ENCODE peak calls at places on chromosomes 7 and 10, in seven cellular contexts. One of them, this sample, is unnamed.

GRCh38 chr10:67676208-67676825 is 19.7 kb downstream of the CTNNA3 start:
- DNase-seq in hippocampal formation: peak
- DNase-seq in globus pallidus: peak
- DNase-seq in NCI-H1092 treated with DMSO at 0.1 percent for 48 hours: no peak
- DNase-seq in GM06990: no peak
- DNase-seq in endothelial cell: no peak
- DNase-seq in brain microvascular endothelial cell: no peak
- DNase-seq in this sample: no peak

GRCh38 chr10:17961551-17962422 is 10.1 kb downstream of the SLC39A12 start:
- DNase-seq in hippocampal formation: no peak
- DNase-seq in globus pallidus: no peak
- DNase-seq in NCI-H1092 treated with DMSO at 0.1 percent for 48 hours: no peak
- DNase-seq in GM06990: peak
- DNase-seq in endothelial cell: no peak
- DNase-seq in brain microvascular endothelial cell: peak
- DNase-seq in this sample: peak

GRCh38 chr7:36667007-36667406 is 57.3 kb downstream of the AOAH start:
- DNase-seq in hippocampal formation: no peak
- DNase-seq in globus pallidus: no peak
- DNase-seq in NCI-H1092 treated with DMSO at 0.1 percent for 48 hours: no peak
- DNase-seq in GM06990: no peak
- DNase-seq in endothelial cell: no peak
- DNase-seq in brain microvascular endothelial cell: no peak
- DNase-seq in this sample: no peak

GRCh38 chr7:28919510-28919909 is 38.6 kb downstream of the TRIL start:
- DNase-seq in hippocampal formation: peak
- DNase-seq in globus pallidus: peak
- DNase-seq in NCI-H1092 treated with DMSO at 0.1 percent for 48 hours: no peak
- DNase-seq in GM06990: no peak
- DNase-seq in endothelial cell: no peak
- DNase-seq in brain microvascular endothelial cell: no peak
- DNase-seq in this sample: no peak

GRCh38 chr10:14200645-14201534 is 129.8 kb downstream of the FRMD4A start:
- DNase-seq in hippocampal formation: no peak
- DNase-seq in globus pallidus: no peak
- DNase-seq in NCI-H1092 treated with DMSO at 0.1 percent for 48 hours: no peak
- DNase-seq in GM06990: no peak
- DNase-seq in endothelial cell: peak
- DNase-seq in brain microvascular endothelial cell: no peak
- DNase-seq in this sample: no peak

GRCh38 chr7:141527076-141527475 is 24.1 kb upstream of the AGK start:
- DNase-seq in hippocampal formation: no peak
- DNase-seq in globus pallidus: no peak
- DNase-seq in NCI-H1092 treated with DMSO at 0.1 percent for 48 hours: no peak
- DNase-seq in GM06990: no peak
- DNase-seq in endothelial cell: no peak
- DNase-seq in brain microvascular endothelial cell: no peak
- DNase-seq in this sample: no peak

GRCh38 chr7:140165422-140165821 is 11.4 kb downstream of the KDM7A start:
- DNase-seq in hippocampal formation: no peak
- DNase-seq in globus pallidus: no peak
- DNase-seq in NCI-H1092 treated with DMSO at 0.1 percent for 48 hours: no peak
- DNase-seq in GM06990: no peak
- DNase-seq in endothelial cell: no peak
- DNase-seq in brain microvascular endothelial cell: peak
- DNase-seq in this sample: peak

GRCh38 chr7:101465576-101466196 is 103.0 kb downstream of the COL26A1 start:
- DNase-seq in hippocampal formation: no peak
- DNase-seq in globus pallidus: no peak
- DNase-seq in NCI-H1092 treated with DMSO at 0.1 percent for 48 hours: no peak
- DNase-seq in GM06990: no peak
- DNase-seq in endothelial cell: no peak
- DNase-seq in brain microvascular endothelial cell: no peak
- DNase-seq in this sample: no peak

GRCh38 chr10:70145666-70146488 is 623 bp downstream of the TYSND1 start:
- DNase-seq in hippocampal formation: peak
- DNase-seq in globus pallidus: peak
- DNase-seq in NCI-H1092 treated with DMSO at 0.1 percent for 48 hours: peak
- DNase-seq in GM06990: peak
- DNase-seq in endothelial cell: peak
- DNase-seq in brain microvascular endothelial cell: peak
- DNase-seq in this sample: peak

GRCh38 chr10:57696641-57697040 is 571.1 kb downstream of the IPMK start:
- DNase-seq in hippocampal formation: no peak
- DNase-seq in globus pallidus: no peak
- DNase-seq in NCI-H1092 treated with DMSO at 0.1 percent for 48 hours: no peak
- DNase-seq in GM06990: no peak
- DNase-seq in endothelial cell: no peak
- DNase-seq in brain microvascular endothelial cell: peak
- DNase-seq in this sample: peak

GRCh38 chr10:7866191-7866590 is 47.9 kb downstream of the TAF3 start:
- DNase-seq in hippocampal formation: no peak
- DNase-seq in globus pallidus: no peak
- DNase-seq in NCI-H1092 treated with DMSO at 0.1 percent for 48 hours: no peak
- DNase-seq in GM06990: no peak
- DNase-seq in endothelial cell: no peak
- DNase-seq in brain microvascular endothelial cell: peak
- DNase-seq in this sample: no peak

GRCh38 chr7:3338161-3338560 is 37.1 kb downstream of the SDK1 start:
- DNase-seq in hippocampal formation: no peak
- DNase-seq in globus pallidus: no peak
- DNase-seq in NCI-H1092 treated with DMSO at 0.1 percent for 48 hours: no peak
- DNase-seq in GM06990: no peak
- DNase-seq in endothelial cell: no peak
- DNase-seq in brain microvascular endothelial cell: no peak
- DNase-seq in this sample: no peak

GRCh38 chr10:24790599-24790998 is 66.9 kb upstream of the ARHGAP21 start:
- DNase-seq in hippocampal formation: peak
- DNase-seq in globus pallidus: peak
- DNase-seq in NCI-H1092 treated with DMSO at 0.1 percent for 48 hours: no peak
- DNase-seq in GM06990: no peak
- DNase-seq in endothelial cell: no peak
- DNase-seq in brain microvascular endothelial cell: no peak
- DNase-seq in this sample: no peak

GRCh38 chr10:78042058-78042751 is 8.5 kb downstream of the RPS24 start:
- DNase-seq in hippocampal formation: no peak
- DNase-seq in globus pallidus: no peak
- DNase-seq in NCI-H1092 treated with DMSO at 0.1 percent for 48 hours: no peak
- DNase-seq in GM06990: no peak
- DNase-seq in endothelial cell: no peak
- DNase-seq in brain microvascular endothelial cell: no peak
- DNase-seq in this sample: no peak

GRCh38 chr7:33886100-33886623 is 19.2 kb upstream of the BMPER start:
- DNase-seq in hippocampal formation: no peak
- DNase-seq in globus pallidus: no peak
- DNase-seq in NCI-H1092 treated with DMSO at 0.1 percent for 48 hours: no peak
- DNase-seq in GM06990: no peak
- DNase-seq in endothelial cell: peak
- DNase-seq in brain microvascular endothelial cell: no peak
- DNase-seq in this sample: no peak

GRCh38 chr7:40680657-40681056 is 545.9 kb downstream of the SUGCT start:
- DNase-seq in hippocampal formation: no peak
- DNase-seq in globus pallidus: no peak
- DNase-seq in NCI-H1092 treated with DMSO at 0.1 percent for 48 hours: no peak
- DNase-seq in GM06990: no peak
- DNase-seq in endothelial cell: peak
- DNase-seq in brain microvascular endothelial cell: no peak
- DNase-seq in this sample: no peak

GRCh38 chr7:116305485-116306408 is 95.4 kb downstream of the TES start:
- DNase-seq in hippocampal formation: no peak
- DNase-seq in globus pallidus: no peak
- DNase-seq in NCI-H1092 treated with DMSO at 0.1 percent for 48 hours: no peak
- DNase-seq in GM06990: no peak
- DNase-seq in endothelial cell: no peak
- DNase-seq in brain microvascular endothelial cell: no peak
- DNase-seq in this sample: no peak

GRCh38 chr10:74855027-74855426 is 28.6 kb downstream of the KAT6B start:
- DNase-seq in hippocampal formation: no peak
- DNase-seq in globus pallidus: no peak
- DNase-seq in NCI-H1092 treated with DMSO at 0.1 percent for 48 hours: peak
- DNase-seq in GM06990: peak
- DNase-seq in endothelial cell: peak
- DNase-seq in brain microvascular endothelial cell: no peak
- DNase-seq in this sample: no peak

GRCh38 chr10:81963606-81964005 is 88.6 kb downstream of the NRG3 start:
- DNase-seq in hippocampal formation: no peak
- DNase-seq in globus pallidus: no peak
- DNase-seq in NCI-H1092 treated with DMSO at 0.1 percent for 48 hours: no peak
- DNase-seq in GM06990: no peak
- DNase-seq in endothelial cell: no peak
- DNase-seq in brain microvascular endothelial cell: peak
- DNase-seq in this sample: no peak

GRCh38 chr7:2045559-2046405 is 187.0 kb downstream of the MAD1L1 start:
- DNase-seq in hippocampal formation: no peak
- DNase-seq in globus pallidus: no peak
- DNase-seq in NCI-H1092 treated with DMSO at 0.1 percent for 48 hours: no peak
- DNase-seq in GM06990: no peak
- DNase-seq in endothelial cell: no peak
- DNase-seq in brain microvascular endothelial cell: no peak
- DNase-seq in this sample: no peak

GRCh38 chr7:4201566-4201965 is 480.5 kb upstream of the FOXK1 start:
- DNase-seq in hippocampal formation: no peak
- DNase-seq in globus pallidus: no peak
- DNase-seq in NCI-H1092 treated with DMSO at 0.1 percent for 48 hours: no peak
- DNase-seq in GM06990: no peak
- DNase-seq in endothelial cell: no peak
- DNase-seq in brain microvascular endothelial cell: no peak
- DNase-seq in this sample: no peak

GRCh38 chr7:6375346-6376101 is 72.2 kb downstream of the DAGLB start:
- DNase-seq in hippocampal formation: no peak
- DNase-seq in globus pallidus: no peak
- DNase-seq in NCI-H1092 treated with DMSO at 0.1 percent for 48 hours: no peak
- DNase-seq in GM06990: no peak
- DNase-seq in endothelial cell: no peak
- DNase-seq in brain microvascular endothelial cell: no peak
- DNase-seq in this sample: no peak

GRCh38 chr10:43965033-43965917 is 316.6 kb upstream of the ZNF32 start:
- DNase-seq in hippocampal formation: no peak
- DNase-seq in globus pallidus: no peak
- DNase-seq in NCI-H1092 treated with DMSO at 0.1 percent for 48 hours: no peak
- DNase-seq in GM06990: peak
- DNase-seq in endothelial cell: no peak
- DNase-seq in brain microvascular endothelial cell: peak
- DNase-seq in this sample: peak

GRCh38 chr7:136030867-136031318 is 53.7 kb upstream of the MTPN start:
- DNase-seq in hippocampal formation: no peak
- DNase-seq in globus pallidus: no peak
- DNase-seq in NCI-H1092 treated with DMSO at 0.1 percent for 48 hours: no peak
- DNase-seq in GM06990: peak
- DNase-seq in endothelial cell: no peak
- DNase-seq in brain microvascular endothelial cell: no peak
- DNase-seq in this sample: no peak

GRCh38 chr10:75542902-75543301 is 111.5 kb downstream of the LRMDA start:
- DNase-seq in hippocampal formation: no peak
- DNase-seq in globus pallidus: no peak
- DNase-seq in NCI-H1092 treated with DMSO at 0.1 percent for 48 hours: no peak
- DNase-seq in GM06990: no peak
- DNase-seq in endothelial cell: no peak
- DNase-seq in brain microvascular endothelial cell: peak
- DNase-seq in this sample: peak

GRCh38 chr10:4316166-4316810 is 509.7 kb upstream of the AKR1E2 start:
- DNase-seq in hippocampal formation: peak
- DNase-seq in globus pallidus: peak
- DNase-seq in NCI-H1092 treated with DMSO at 0.1 percent for 48 hours: no peak
- DNase-seq in GM06990: no peak
- DNase-seq in endothelial cell: no peak
- DNase-seq in brain microvascular endothelial cell: peak
- DNase-seq in this sample: peak

GRCh38 chr7:80722596-80723141 is 84.2 kb downstream of the CD36 start:
- DNase-seq in hippocampal formation: no peak
- DNase-seq in globus pallidus: no peak
- DNase-seq in NCI-H1092 treated with DMSO at 0.1 percent for 48 hours: no peak
- DNase-seq in GM06990: no peak
- DNase-seq in endothelial cell: no peak
- DNase-seq in brain microvascular endothelial cell: peak
- DNase-seq in this sample: peak

GRCh38 chr7:23691320-23691719 is 11.3 kb downstream of the FAM221A start:
- DNase-seq in hippocampal formation: no peak
- DNase-seq in globus pallidus: no peak
- DNase-seq in NCI-H1092 treated with DMSO at 0.1 percent for 48 hours: no peak
- DNase-seq in GM06990: no peak
- DNase-seq in endothelial cell: no peak
- DNase-seq in brain microvascular endothelial cell: no peak
- DNase-seq in this sample: no peak

GRCh38 chr10:98272690-98273453 is 4.9 kb upstream of the LOXL4 start:
- DNase-seq in hippocampal formation: no peak
- DNase-seq in globus pallidus: no peak
- DNase-seq in NCI-H1092 treated with DMSO at 0.1 percent for 48 hours: no peak
- DNase-seq in GM06990: no peak
- DNase-seq in endothelial cell: no peak
- DNase-seq in brain microvascular endothelial cell: no peak
- DNase-seq in this sample: no peak

GRCh38 chr10:69088471-69088769 is 517 bp downstream of the SRGN start:
- DNase-seq in hippocampal formation: no peak
- DNase-seq in globus pallidus: no peak
- DNase-seq in NCI-H1092 treated with DMSO at 0.1 percent for 48 hours: no peak
- DNase-seq in GM06990: no peak
- DNase-seq in endothelial cell: no peak
- DNase-seq in brain microvascular endothelial cell: no peak
- DNase-seq in this sample: no peak

GRCh38 chr10:114609518-114610426 is 48.3 kb downstream of the ABLIM1 start:
- DNase-seq in hippocampal formation: no peak
- DNase-seq in globus pallidus: no peak
- DNase-seq in NCI-H1092 treated with DMSO at 0.1 percent for 48 hours: no peak
- DNase-seq in GM06990: no peak
- DNase-seq in endothelial cell: no peak
- DNase-seq in brain microvascular endothelial cell: no peak
- DNase-seq in this sample: no peak

GRCh38 chr10:100968037-100968736 is 1.1 kb upstream of the SEMA4G start:
- DNase-seq in hippocampal formation: no peak
- DNase-seq in globus pallidus: no peak
- DNase-seq in NCI-H1092 treated with DMSO at 0.1 percent for 48 hours: no peak
- DNase-seq in GM06990: no peak
- DNase-seq in endothelial cell: no peak
- DNase-seq in brain microvascular endothelial cell: no peak
- DNase-seq in this sample: no peak

GRCh38 chr7:55964802-55965470 is 551 bp downstream of the NIPSNAP2 start:
- DNase-seq in hippocampal formation: peak
- DNase-seq in globus pallidus: peak
- DNase-seq in NCI-H1092 treated with DMSO at 0.1 percent for 48 hours: peak
- DNase-seq in GM06990: peak
- DNase-seq in endothelial cell: peak
- DNase-seq in brain microvascular endothelial cell: peak
- DNase-seq in this sample: peak

GRCh38 chr7:67311901-67312300 is 315.3 kb downstream of the TYW1 start:
- DNase-seq in hippocampal formation: no peak
- DNase-seq in globus pallidus: no peak
- DNase-seq in NCI-H1092 treated with DMSO at 0.1 percent for 48 hours: no peak
- DNase-seq in GM06990: no peak
- DNase-seq in endothelial cell: no peak
- DNase-seq in brain microvascular endothelial cell: peak
- DNase-seq in this sample: no peak

GRCh38 chr10:4254101-4254994 is 469.3 kb upstream of the KLF6 start:
- DNase-seq in hippocampal formation: no peak
- DNase-seq in globus pallidus: no peak
- DNase-seq in NCI-H1092 treated with DMSO at 0.1 percent for 48 hours: no peak
- DNase-seq in GM06990: no peak
- DNase-seq in endothelial cell: no peak
- DNase-seq in brain microvascular endothelial cell: peak
- DNase-seq in this sample: peak

This sample was measured in AG08395.